ENCODE peak calls at places on chromosome 9, in ten cellular contexts. H is lung, C is B cell, P is left ventricle myocardium inferior, Q is Panc1, U is cardiac fibroblast, D is coronary artery, L is osteocyte, R is neural crest cell, I is WTC11. F is an unnamed sample.

GRCh38 chr9:134366223-134367031 is 40.2 kb downstream of the RXRA start:
- DNase-seq in H (peak; percentile 90), C (no peak), P (peak; percentile 92), Q (no peak), U (peak; percentile 78), D (peak; percentile 94), L (peak; percentile 96), R (no peak), I (no peak), F (no peak)

GRCh38 chr9:126693428-126693931 is 79.8 kb downstream of the LMX1B start:
- DNase-seq in H (no peak), C (no peak), P (no peak), Q (no peak), U (no peak), D (peak; percentile 61), L (no peak), R (no peak), I (peak; percentile 7), F (no peak)

GRCh38 chr9:83041771-83042170 is 21.2 kb downstream of the RASEF start:
- DNase-seq in H (no peak), C (no peak), P (no peak), Q (no peak), U (no peak), D (no peak), L (no peak), R (no peak), I (no peak), F (no peak)

GRCh38 chr9:116361558-116361957 is 208.0 kb downstream of the PAPPA start:
- DNase-seq in H (no peak), C (no peak), P (no peak), Q (no peak), U (no peak), D (no peak), L (no peak), R (no peak), I (no peak), F (no peak)

GRCh38 chr9:101028346-101029299 is at the start of gene PLPPR1:
- DNase-seq in H (peak; percentile 73), C (no peak), P (peak; percentile 18), Q (no peak), U (peak; percentile 34), D (no peak), L (peak; percentile 84), R (peak; percentile 72), I (peak; percentile 77), F (no peak)

GRCh38 chr9:14272924-14273528 is 40.9 kb downstream of the NFIB start:
- DNase-seq in H (no peak), C (no peak), P (no peak), Q (no peak), U (peak; percentile 19), D (no peak), L (no peak), R (no peak), I (no peak), F (no peak)

GRCh38 chr9:29209748-29210276 is 1636.5 kb upstream of the C9orf72 start:
- DNase-seq in H (no peak), C (no peak), P (no peak), Q (no peak), U (no peak), D (no peak), L (no peak), R (no peak), I (no peak), F (no peak)

GRCh38 chr9:117936185-117936758 is 232.1 kb downstream of the TLR4 start:
- DNase-seq in H (no peak), C (peak; percentile 26), P (no peak), Q (no peak), U (no peak), D (no peak), L (no peak), R (no peak), I (no peak), F (no peak)

GRCh38 chr9:110276827-110277226 is 20.5 kb upstream of the TXN start:
- DNase-seq in H (no peak), C (no peak), P (no peak), Q (no peak), U (no peak), D (no peak), L (no peak), R (no peak), I (no peak), F (no peak)

GRCh38 chr9:100472268-100472667 is 681 bp upstream of the TMEFF1 start:
- DNase-seq in H (no peak), C (no peak), P (no peak), Q (no peak), U (no peak), D (no peak), L (no peak), R (no peak), I (no peak), F (no peak)

GRCh38 chr9:130626249-130626982 is 38.0 kb upstream of the PRDM12 start:
- DNase-seq in H (no peak), C (no peak), P (peak; percentile 22), Q (no peak), U (no peak), D (no peak), L (no peak), R (peak; percentile 22), I (no peak), F (no peak)

GRCh38 chr9:95738438-95738837 is 137.1 kb upstream of the ERCC6L2 start:
- DNase-seq in H (no peak), C (no peak), P (no peak), Q (no peak), U (no peak), D (no peak), L (no peak), R (no peak), I (no peak), F (no peak)

GRCh38 chr9:113876806-113877236 is 712 bp downstream of the ZNF618 start:
- DNase-seq in H (no peak), C (no peak), P (no peak), Q (no peak), U (peak; percentile 51), D (no peak), L (no peak), R (no peak), I (no peak), F (no peak)

GRCh38 chr9:116166713-116167112 is 13.1 kb downstream of the PAPPA start:
- DNase-seq in H (no peak), C (no peak), P (no peak), Q (no peak), U (no peak), D (no peak), L (no peak), R (no peak), I (no peak), F (no peak)

GRCh38 chr9:133170716-133171115 is 7.0 kb upstream of the GBGT1 start:
- DNase-seq in H (no peak), C (no peak), P (no peak), Q (no peak), U (no peak), D (no peak), L (no peak), R (no peak), I (no peak), F (no peak)

GRCh38 chr9:93329632-93330286 is 121.7 kb upstream of the FAM120A start:
- DNase-seq in H (no peak), C (no peak), P (no peak), Q (no peak), U (no peak), D (no peak), L (no peak), R (no peak), I (no peak), F (no peak)

DNA sequence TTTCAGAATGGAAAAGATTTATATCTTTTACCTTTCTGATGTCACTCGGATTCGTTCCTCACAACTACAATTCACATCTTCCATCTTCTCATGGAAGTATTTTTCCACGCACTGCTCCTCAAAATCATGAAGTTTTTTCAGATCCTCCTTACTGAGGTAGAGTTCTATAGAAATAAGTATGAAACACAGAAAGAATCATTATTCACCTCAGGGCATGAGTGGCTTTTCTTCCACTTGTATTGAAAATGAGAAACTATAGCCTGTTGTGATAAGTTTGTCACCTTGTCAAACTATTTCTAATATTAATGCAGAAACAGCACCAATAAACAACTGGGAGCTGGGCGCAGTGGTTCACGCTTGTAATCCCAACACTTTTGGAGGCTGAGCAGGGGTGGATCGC is 116.0 kb downstream of the TRPM6 start:
- DNase-seq in H (no peak), C (no peak), P (no peak), Q (no peak), U (no peak), D (no peak), L (no peak), R (no peak), I (no peak), F (no peak)
- TF ChIP-seq CTCF in H (no peak), C (no peak), P (no peak), Q (no peak), U (no peak), D (no peak), L (no peak), R (no peak), I (no peak), F (no peak)

DNA sequence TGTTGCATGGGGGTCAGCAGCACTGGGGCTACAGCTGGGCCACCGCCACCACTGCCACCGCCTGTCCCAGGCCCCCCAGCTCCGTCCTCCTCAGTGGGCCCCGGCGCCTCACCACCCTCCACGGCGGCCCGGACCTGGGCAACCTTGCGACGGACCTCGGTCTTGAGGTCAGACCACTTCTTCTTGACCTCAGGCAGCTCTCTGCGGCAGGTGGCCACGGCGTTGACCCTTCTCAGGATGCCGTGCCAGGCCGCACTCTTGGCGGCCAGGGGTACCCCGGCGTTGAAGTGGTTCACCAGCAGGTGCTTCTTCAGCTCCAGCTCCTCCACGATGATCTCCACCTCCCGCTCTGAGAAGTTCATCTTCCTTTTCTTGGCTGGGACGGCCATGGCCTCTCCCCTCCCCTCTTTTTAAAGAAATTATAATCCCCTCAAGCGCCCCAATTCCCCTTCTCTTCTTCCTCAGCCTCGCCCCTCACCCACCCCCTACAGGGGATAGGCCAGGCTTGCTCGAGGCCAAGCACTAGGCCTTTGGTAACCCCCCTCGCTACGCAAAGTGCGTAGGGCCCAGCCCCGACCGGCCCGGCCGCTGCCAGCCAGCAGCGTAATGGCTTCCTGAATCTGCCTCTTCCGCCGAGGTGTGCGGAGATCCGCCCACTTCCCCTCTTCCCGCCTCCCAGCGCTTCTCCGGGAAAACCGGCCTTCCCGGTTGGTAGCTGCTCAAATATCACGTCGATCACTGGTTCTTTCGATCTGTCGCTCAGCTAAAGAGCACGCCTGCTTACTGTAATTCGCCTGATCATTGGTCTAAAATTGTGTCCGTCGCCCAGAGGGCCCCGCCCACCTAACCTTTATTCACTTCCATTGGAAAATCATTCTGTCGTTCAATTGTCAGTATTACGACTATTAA is at the start of gene NAIF1:
- DNase-seq in H (peak; percentile 98), C (peak; percentile 91), P (peak; percentile 96), Q (peak; percentile 95), U (peak; percentile 100), D (peak; percentile 99), L (peak; percentile 99), R (peak; percentile 96), I (peak; percentile 98), F (peak; percentile 97)
- TF ChIP-seq CTCF in H (no peak), C (no peak), P (no peak), Q (no peak), U (no peak), D (no peak), L (no peak), R (no peak), I (no peak), F (no peak)

GRCh38 chr9:89837152-89837551 is 232.3 kb downstream of the GADD45G start:
- DNase-seq in H (no peak), C (no peak), P (no peak), Q (no peak), U (no peak), D (no peak), L (no peak), R (no peak), I (no peak), F (no peak)
- TF ChIP-seq CTCF in H (no peak), C (no peak), P (no peak), Q (no peak), U (no peak), D (no peak), L (no peak), R (no peak), I (no peak), F (no peak)

GRCh38 chr9:85741112-85741874 is 461 bp downstream of the AGTPBP1 start:
- DNase-seq in H (peak; percentile 54), C (peak; percentile 77), P (no peak), Q (no peak), U (peak; percentile 30), D (peak; percentile 81), L (no peak), R (peak; percentile 53), I (peak; percentile 61), F (peak; percentile 69)
- TF ChIP-seq CTCF in H (no peak), C (no peak), P (no peak), Q (no peak), U (no peak), D (no peak), L (no peak), R (peak; percentile 15), I (no peak), F (no peak)